ENCODE peak calls at places on chromosomes 12 and 14, in eight cellular contexts. S is transverse colon, H is psoas muscle, U is amygdala, C is GOT3, F is activated T-helper 1 cell treated with Interleukin-2 at 50 U/mL for 16 hours, X is GM03348, J is anterior cingulate cortex. Z is an unnamed sample.

GRCh38 chr14:49464885-49465284 is 121.3 kb downstream of the RPS29 start:
- DNase-seq in X (no peak), J (no peak), C (no peak), H (no peak), U (no peak), F (no peak), S (no peak), Z (peak)

GRCh38 chr14:75426332-75427125 is 1.3 kb upstream of the JDP2 start:
- DNase-seq in H (no peak), S (no peak), F (no peak), X (no peak), C (no peak), J (no peak), U (no peak), Z (peak)

GRCh38 chr12:6792522-6793201 is 3.3 kb downstream of the CD4 start:
- DNase-seq in J (peak), F (no peak), U (peak), X (no peak), H (peak), S (no peak), C (no peak), Z (no peak)

GRCh38 chr14:106657460-106657859 is 1131.1 kb downstream of the TMEM121 start:
- DNase-seq in X (no peak), C (no peak), S (peak), H (no peak), J (no peak), F (peak), U (no peak), Z (no peak)

GRCh38 chr12:3157581-3158328 is 80.6 kb downstream of the TSPAN9 start:
- DNase-seq in C (no peak), U (no peak), J (no peak), X (no peak), S (no peak), F (no peak), H (peak), Z (no peak)

GRCh38 chr14:31414190-31414833 is 6.0 kb downstream of the HEATR5A start:
- DNase-seq in F (no peak), U (no peak), J (no peak), H (no peak), S (no peak), C (no peak), X (peak), Z (no peak)

GRCh38 chr12:93100610-93101009 is 171.5 kb upstream of the EEA1 start:
- DNase-seq in X (peak), C (no peak), J (no peak), F (no peak), H (no peak), U (no peak), S (no peak), Z (no peak)

GRCh38 chr14:102390486-102390885 is 27.7 kb downstream of the TECPR2 start:
- DNase-seq in J (no peak), C (no peak), H (no peak), X (peak), F (no peak), U (no peak), S (no peak), Z (no peak)

GRCh38 chr14:53032161-53032803 is 81.4 kb upstream of the FERMT2 start:
- DNase-seq in J (peak), H (no peak), F (no peak), S (no peak), X (peak), C (no peak), U (no peak), Z (no peak)

GRCh38 chr14:102117852-102118251 is 21.8 kb upstream of the WDR20 start:
- DNase-seq in U (no peak), F (no peak), J (no peak), S (no peak), X (no peak), H (no peak), C (no peak), Z (no peak)

GRCh38 chr14:97120204-97121120 is 323.3 kb downstream of the VRK1 start:
- DNase-seq in S (no peak), X (no peak), U (no peak), J (no peak), H (no peak), F (peak), C (no peak), Z (no peak)

GRCh38 chr12:84397279-84397678 is 515.3 kb downstream of the SLC6A15 start:
- DNase-seq in U (no peak), X (peak), S (no peak), H (no peak), C (no peak), J (no peak), F (no peak), Z (peak)

Z was measured in DMS53.